ENCODE peak calls at places on chromosomes 2 and 18, in six cellular contexts. One of them, this sample, is unnamed.
A peak's percentile ranks its signal among the peaks of the same experiment; 100 is the strongest.

GRCh38 chr2:157223624-157224205 is 33.8 kb upstream of the GALNT5 start:
- DNase-seq in pancreas: no peak
- DNase-seq in HS-5: no peak
- DNase-seq in ascending aorta: no peak
- DNase-seq in AG04449: no peak
- DNase-seq in mesenteric fat pad: no peak
- DNase-seq in this sample: no peak

GRCh38 chr2:7084601-7085000 is 167.4 kb downstream of the RNF144A start:
- DNase-seq in pancreas: no peak
- DNase-seq in ascending aorta: no peak
- DNase-seq in mesenteric fat pad: no peak
- DNase-seq in AG04449: no peak
- DNase-seq in HS-5: no peak
- DNase-seq in this sample: no peak

GRCh38 chr2:128236491-128237035 is 82.1 kb downstream of the HS6ST1 start:
- DNase-seq in pancreas: no peak
- DNase-seq in ascending aorta: no peak
- DNase-seq in mesenteric fat pad: peak; percentile 45
- DNase-seq in AG04449: peak; percentile 67
- DNase-seq in HS-5: peak; percentile 64
- DNase-seq in this sample: peak; percentile 80

GRCh38 chr2:23489471-23490400 is 104.8 kb downstream of the KLHL29 start:
- DNase-seq in AG04449: no peak
- DNase-seq in mesenteric fat pad: no peak
- DNase-seq in pancreas: no peak
- DNase-seq in HS-5: no peak
- DNase-seq in ascending aorta: no peak
- DNase-seq in this sample: no peak

GRCh38 chr2:145729993-145730770 is 1210.3 kb upstream of the ZEB2 start:
- DNase-seq in pancreas: no peak
- DNase-seq in mesenteric fat pad: no peak
- DNase-seq in HS-5: no peak
- DNase-seq in AG04449: no peak
- DNase-seq in ascending aorta: no peak
- DNase-seq in this sample: no peak

GRCh38 chr2:182049783-182050182 is 64.1 kb downstream of the PPP1R1C start:
- DNase-seq in AG04449: no peak
- DNase-seq in pancreas: no peak
- DNase-seq in mesenteric fat pad: no peak
- DNase-seq in ascending aorta: no peak
- DNase-seq in HS-5: no peak
- DNase-seq in this sample: no peak

GRCh38 chr2:77512521-77512920 is 9.7 kb downstream of the LRRTM4 start:
- DNase-seq in AG04449: no peak
- DNase-seq in mesenteric fat pad: no peak
- DNase-seq in HS-5: no peak
- DNase-seq in ascending aorta: no peak
- DNase-seq in pancreas: no peak
- DNase-seq in this sample: no peak

GRCh38 chr18:77133920-77134496 is 1.4 kb upstream of the MBP start:
- DNase-seq in pancreas: no peak
- DNase-seq in mesenteric fat pad: no peak
- DNase-seq in AG04449: no peak
- DNase-seq in ascending aorta: no peak
- DNase-seq in HS-5: no peak
- DNase-seq in this sample: peak; percentile 51

GRCh38 chr2:207051345-207051959 is 112.1 kb downstream of the CPO start:
- DNase-seq in HS-5: no peak
- DNase-seq in mesenteric fat pad: no peak
- DNase-seq in ascending aorta: no peak
- DNase-seq in pancreas: no peak
- DNase-seq in AG04449: no peak
- DNase-seq in this sample: no peak

GRCh38 chr2:124301915-124302314 is 276.8 kb downstream of the CNTNAP5 start:
- DNase-seq in mesenteric fat pad: no peak
- DNase-seq in AG04449: no peak
- DNase-seq in ascending aorta: no peak
- DNase-seq in pancreas: no peak
- DNase-seq in HS-5: no peak
- DNase-seq in this sample: no peak

GRCh38 chr18:34077599-34077998 is 147.1 kb downstream of the NOL4 start:
- DNase-seq in AG04449: no peak
- DNase-seq in HS-5: no peak
- DNase-seq in ascending aorta: no peak
- DNase-seq in pancreas: no peak
- DNase-seq in mesenteric fat pad: no peak
- DNase-seq in this sample: no peak

GRCh38 chr2:40034198-40034597 is 255.1 kb upstream of the THUMPD2 start:
- DNase-seq in HS-5: peak; percentile 95
- DNase-seq in ascending aorta: no peak
- DNase-seq in AG04449: peak; percentile 82
- DNase-seq in mesenteric fat pad: no peak
- DNase-seq in pancreas: no peak
- DNase-seq in this sample: no peak

GRCh38 chr2:162520959-162521358 is 177.0 kb downstream of the GCA start:
- DNase-seq in HS-5: no peak
- DNase-seq in AG04449: no peak
- DNase-seq in mesenteric fat pad: no peak
- DNase-seq in ascending aorta: no peak
- DNase-seq in pancreas: no peak
- DNase-seq in this sample: no peak